ENCODE peak calls at places on chromosomes 4 and X, in four cellular contexts. X is activated naive CD8-positive, alpha-beta T cell treated with anti-CD3 and anti-CD28 coated beads, Interleukin-2, amount 50 U/mL, for 24 hours; S is NCI-H2081; Q is HS-5. R is an unnamed sample.

GRCh38 chrX:139924696-139925094 is 8.2 kb downstream of the ATP11C start:
- DNase-seq in X (no peak), S (no peak), Q (no peak), R (peak)

GRCh38 chr4:73662709-73663546 is 42.7 kb upstream of the RASSF6 start:
- DNase-seq in X (no peak), S (peak), Q (peak), R (peak)

GRCh38 chrX:102746134-102746584 is 25.6 kb downstream of the GPRASP3 start:
- DNase-seq in X (peak), S (no peak), Q (no peak), R (no peak)

GRCh38 chr4:10160280-10160856 is 43.8 kb upstream of the WDR1 start:
- DNase-seq in X (no peak), S (peak), Q (no peak), R (no peak)

GRCh38 chr4:121370729-121371325 is 10.0 kb downstream of the QRFPR start:
- DNase-seq in X (peak), S (peak), Q (no peak), R (no peak)

GRCh38 chrX:140180585-140180984 is 215.3 kb upstream of the CXorf66 start:
- DNase-seq in X (no peak), S (no peak), Q (peak), R (no peak)

GRCh38 chr4:110808371-110808878 is 185.5 kb upstream of the PITX2 start:
- DNase-seq in X (no peak), S (no peak), Q (no peak), R (no peak)

GRCh38 chrX:129779747-129780146 is at the start of gene SASH3:
- DNase-seq in X (peak), S (no peak), Q (no peak), R (no peak)